ENCODE peak calls at places on chromosomes 2 and 18, in seven cellular contexts. One of them, this sample, is unnamed.

GRCh38 chr2:12169060-12169406 is 422.6 kb downstream of the LPIN1 start:
- DNase-seq in stimulated activated CD4-positive, alpha-beta T cell treated with anti-CD3 and anti-CD28 coated beads, Interleukin-2, amount 100 ng/mL, for 48 hours: no peak
- DNase-seq in GF-D8: no peak
- DNase-seq in psoas muscle: peak
- DNase-seq in esophagus squamous epithelium: no peak
- DNase-seq in fibroblast of the aortic adventitia: peak
- DNase-seq in mesothelial cell of epicardium: no peak
- DNase-seq in this sample: peak

GRCh38 chr18:32470136-32470712 is 458 bp downstream of the GAREM1 start:
- DNase-seq in stimulated activated CD4-positive, alpha-beta T cell treated with anti-CD3 and anti-CD28 coated beads, Interleukin-2, amount 100 ng/mL, for 48 hours: peak
- DNase-seq in GF-D8: no peak
- DNase-seq in psoas muscle: peak
- DNase-seq in esophagus squamous epithelium: no peak
- DNase-seq in fibroblast of the aortic adventitia: peak
- DNase-seq in mesothelial cell of epicardium: peak
- DNase-seq in this sample: peak

GRCh38 chr2:120732506-120733237 is 3.0 kb upstream of the GLI2 start:
- DNase-seq in stimulated activated CD4-positive, alpha-beta T cell treated with anti-CD3 and anti-CD28 coated beads, Interleukin-2, amount 100 ng/mL, for 48 hours: no peak
- DNase-seq in GF-D8: no peak
- DNase-seq in psoas muscle: no peak
- DNase-seq in esophagus squamous epithelium: no peak
- DNase-seq in fibroblast of the aortic adventitia: no peak
- DNase-seq in mesothelial cell of epicardium: no peak
- DNase-seq in this sample: no peak

GRCh38 chr2:128318776-128319456 is at the start of gene HS6ST1:
- DNase-seq in stimulated activated CD4-positive, alpha-beta T cell treated with anti-CD3 and anti-CD28 coated beads, Interleukin-2, amount 100 ng/mL, for 48 hours: peak
- DNase-seq in GF-D8: peak
- DNase-seq in psoas muscle: peak
- DNase-seq in esophagus squamous epithelium: peak
- DNase-seq in fibroblast of the aortic adventitia: peak
- DNase-seq in mesothelial cell of epicardium: peak
- DNase-seq in this sample: peak

GRCh38 chr2:32715391-32715841 is 87.6 kb downstream of the TTC27 start:
- DNase-seq in stimulated activated CD4-positive, alpha-beta T cell treated with anti-CD3 and anti-CD28 coated beads, Interleukin-2, amount 100 ng/mL, for 48 hours: no peak
- DNase-seq in GF-D8: no peak
- DNase-seq in psoas muscle: no peak
- DNase-seq in esophagus squamous epithelium: no peak
- DNase-seq in fibroblast of the aortic adventitia: no peak
- DNase-seq in mesothelial cell of epicardium: no peak
- DNase-seq in this sample: no peak

GRCh38 chr2:104050632-104051242 is 803.2 kb upstream of the POU3F3 start:
- DNase-seq in stimulated activated CD4-positive, alpha-beta T cell treated with anti-CD3 and anti-CD28 coated beads, Interleukin-2, amount 100 ng/mL, for 48 hours: no peak
- DNase-seq in GF-D8: no peak
- DNase-seq in psoas muscle: no peak
- DNase-seq in esophagus squamous epithelium: no peak
- DNase-seq in fibroblast of the aortic adventitia: no peak
- DNase-seq in mesothelial cell of epicardium: no peak
- DNase-seq in this sample: no peak

GRCh38 chr2:128663371-128664050 is 344.8 kb upstream of the HS6ST1 start:
- DNase-seq in stimulated activated CD4-positive, alpha-beta T cell treated with anti-CD3 and anti-CD28 coated beads, Interleukin-2, amount 100 ng/mL, for 48 hours: no peak
- DNase-seq in GF-D8: no peak
- DNase-seq in psoas muscle: no peak
- DNase-seq in esophagus squamous epithelium: no peak
- DNase-seq in fibroblast of the aortic adventitia: no peak
- DNase-seq in mesothelial cell of epicardium: no peak
- DNase-seq in this sample: no peak

GRCh38 chr18:50663626-50664441 is 103.9 kb downstream of the MAPK4 start:
- DNase-seq in stimulated activated CD4-positive, alpha-beta T cell treated with anti-CD3 and anti-CD28 coated beads, Interleukin-2, amount 100 ng/mL, for 48 hours: no peak
- DNase-seq in GF-D8: no peak
- DNase-seq in psoas muscle: no peak
- DNase-seq in esophagus squamous epithelium: no peak
- DNase-seq in fibroblast of the aortic adventitia: no peak
- DNase-seq in mesothelial cell of epicardium: no peak
- DNase-seq in this sample: peak

GRCh38 chr2:400988-401679 is 113.2 kb upstream of the ALKAL2 start:
- DNase-seq in stimulated activated CD4-positive, alpha-beta T cell treated with anti-CD3 and anti-CD28 coated beads, Interleukin-2, amount 100 ng/mL, for 48 hours: no peak
- DNase-seq in GF-D8: no peak
- DNase-seq in psoas muscle: no peak
- DNase-seq in esophagus squamous epithelium: no peak
- DNase-seq in fibroblast of the aortic adventitia: no peak
- DNase-seq in mesothelial cell of epicardium: peak
- DNase-seq in this sample: no peak

GRCh38 chr2:79271456-79271855 is 111.9 kb upstream of the REG3A start:
- DNase-seq in stimulated activated CD4-positive, alpha-beta T cell treated with anti-CD3 and anti-CD28 coated beads, Interleukin-2, amount 100 ng/mL, for 48 hours: no peak
- DNase-seq in GF-D8: no peak
- DNase-seq in psoas muscle: no peak
- DNase-seq in esophagus squamous epithelium: no peak
- DNase-seq in fibroblast of the aortic adventitia: no peak
- DNase-seq in mesothelial cell of epicardium: no peak
- DNase-seq in this sample: no peak

GRCh38 chr18:35683021-35683420 is 101.5 kb downstream of the GALNT1 start:
- DNase-seq in stimulated activated CD4-positive, alpha-beta T cell treated with anti-CD3 and anti-CD28 coated beads, Interleukin-2, amount 100 ng/mL, for 48 hours: no peak
- DNase-seq in GF-D8: no peak
- DNase-seq in psoas muscle: no peak
- DNase-seq in esophagus squamous epithelium: no peak
- DNase-seq in fibroblast of the aortic adventitia: no peak
- DNase-seq in mesothelial cell of epicardium: no peak
- DNase-seq in this sample: no peak

GRCh38 chr2:189008555-189009312 is 34.6 kb downstream of the COL3A1 start:
- DNase-seq in stimulated activated CD4-positive, alpha-beta T cell treated with anti-CD3 and anti-CD28 coated beads, Interleukin-2, amount 100 ng/mL, for 48 hours: no peak
- DNase-seq in GF-D8: no peak
- DNase-seq in psoas muscle: no peak
- DNase-seq in esophagus squamous epithelium: no peak
- DNase-seq in fibroblast of the aortic adventitia: no peak
- DNase-seq in mesothelial cell of epicardium: no peak
- DNase-seq in this sample: no peak

GRCh38 chr2:62939735-62940491 is 110.7 kb upstream of the OTX1 start:
- DNase-seq in stimulated activated CD4-positive, alpha-beta T cell treated with anti-CD3 and anti-CD28 coated beads, Interleukin-2, amount 100 ng/mL, for 48 hours: no peak
- DNase-seq in GF-D8: no peak
- DNase-seq in psoas muscle: no peak
- DNase-seq in esophagus squamous epithelium: no peak
- DNase-seq in fibroblast of the aortic adventitia: peak
- DNase-seq in mesothelial cell of epicardium: no peak
- DNase-seq in this sample: no peak

This sample was measured in gastrocnemius medialis.